ENCODE peak calls at places on chromosomes 13 and 19, in seven cellular contexts. T is heart left ventricle, R is pancreas, G is A549, E is IMR-90, P is EL, L is hepatocyte. Z is an unnamed sample.
A peak's percentile ranks its signal among the peaks of the same experiment; 100 is the strongest.

GRCh38 chr13:102597029-102598015 is 536 bp downstream of the TPP2 start:
- DNase-seq in T (no peak), P (peak; percentile 20), R (no peak), E (peak; percentile 52), G (no peak), L (peak; percentile 34), Z (peak; percentile 37)

GRCh38 chr13:44904982-44905381 is 84.3 kb downstream of the NUFIP1 start:
- DNase-seq in P (peak; percentile 82), E (peak; percentile 97), T (peak; percentile 26), G (peak; percentile 32), L (peak; percentile 79), R (no peak), Z (peak; percentile 96)

GRCh38 chr13:66899955-66900354 is 330.2 kb downstream of the PCDH9 start:
- DNase-seq in L (no peak), E (peak; percentile 5), G (no peak), P (no peak), T (no peak), R (no peak), Z (no peak)

GRCh38 chr19:30430206-30430734 is 58.1 kb downstream of the ZNF536 start:
- DNase-seq in E (no peak), T (no peak), R (no peak), L (no peak), G (no peak), P (no peak), Z (no peak)

GRCh38 chr19:10915511-10916091 is 12.8 kb downstream of the YIPF2 start:
- DNase-seq in G (no peak), R (no peak), L (peak; percentile 63), E (peak; percentile 86), T (no peak), P (peak; percentile 95), Z (peak; percentile 89)

GRCh38 chr19:1860133-1860775 is 3.1 kb downstream of the KLF16 start:
- DNase-seq in E (peak; percentile 81), L (peak; percentile 94), T (peak; percentile 78), G (no peak), R (peak; percentile 56), P (peak; percentile 72), Z (peak; percentile 76)

GRCh38 chr19:12985049-12985776 is 10.1 kb upstream of the NFIX start:
- DNase-seq in R (peak; percentile 62), T (peak; percentile 68), L (peak; percentile 59), P (peak; percentile 20), E (peak; percentile 76), G (no peak), Z (peak; percentile 56)

GRCh38 chr19:2055871-2056809 is 5.1 kb upstream of the MKNK2 start:
- DNase-seq in E (peak; percentile 64), L (peak; percentile 59), P (peak; percentile 78), T (peak; percentile 75), R (peak; percentile 28), G (no peak), Z (peak; percentile 74)

GRCh38 chr13:94129490-94129894 is 350.0 kb downstream of the DCT start:
- DNase-seq in P (no peak), L (no peak), G (no peak), E (peak; percentile 18), T (no peak), R (no peak), Z (peak; percentile 9)

GRCh38 chr19:35318679-35319448 is 10.1 kb upstream of the CD22 start:
- DNase-seq in P (peak; percentile 91), T (no peak), E (peak; percentile 71), R (peak; percentile 20), G (peak; percentile 84), L (no peak), Z (peak; percentile 29)

GRCh38 chr19:6187374-6187773 is 51.9 kb downstream of the ACSBG2 start:
- DNase-seq in L (no peak), P (no peak), G (no peak), R (no peak), E (no peak), T (no peak), Z (no peak)

GRCh38 chr19:33399745-33400681 is 26.5 kb downstream of the CEBPG start:
- DNase-seq in E (no peak), P (no peak), T (no peak), L (no peak), G (no peak), R (no peak), Z (no peak)

GRCh38 chr19:33890569-33890968 is 93.9 kb downstream of the KCTD15 start:
- DNase-seq in R (no peak), P (no peak), L (no peak), G (no peak), E (no peak), T (no peak), Z (no peak)

GRCh38 chr13:74710006-74710405 is 575.8 kb upstream of the KLF12 start:
- DNase-seq in T (no peak), P (peak; percentile 22), E (peak; percentile 4), L (no peak), R (no peak), G (no peak), Z (peak; percentile 28)

GRCh38 chr19:30228726-30229523 is 143.3 kb upstream of the ZNF536 start:
- DNase-seq in R (no peak), T (no peak), E (peak; percentile 6), G (no peak), L (peak; percentile 28), P (no peak), Z (no peak)

GRCh38 chr19:27972291-27973040 is 1240.5 kb downstream of the UQCRFS1 start:
- DNase-seq in P (peak; percentile 49), E (no peak), T (no peak), G (no peak), L (peak; percentile 52), R (peak; percentile 12), Z (no peak)

GRCh38 chr13:106536244-106537034 is 977 bp upstream of the EFNB2 start:
- DNase-seq in P (peak; percentile 81), R (peak; percentile 89), G (peak; percentile 62), T (peak; percentile 91), L (peak; percentile 96), E (peak; percentile 83), Z (peak; percentile 90)

GRCh38 chr19:14158276-14159023 is 22.1 kb upstream of the ASF1B start:
- DNase-seq in T (no peak), L (no peak), P (no peak), R (no peak), E (no peak), G (no peak), Z (no peak)

GRCh38 chr13:28532226-28533048 is 37.5 kb upstream of the FLT1 start:
- DNase-seq in G (no peak), P (peak; percentile 55), L (peak; percentile 35), E (no peak), R (no peak), T (peak; percentile 48), Z (no peak)

GRCh38 chr19:38647966-38648788 is 728 bp downstream of the ACTN4 start:
- DNase-seq in L (peak; percentile 26), E (no peak), G (no peak), P (no peak), R (no peak), T (no peak), Z (no peak)

GRCh38 chr19:29454109-29454508 is 71.7 kb upstream of the VSTM2B start:
- DNase-seq in P (no peak), G (no peak), R (no peak), L (no peak), E (no peak), T (no peak), Z (no peak)

Z was measured in fibroblast of lung.